ENCODE peak calls at places on chromosomes 5 and 9, in six cellular contexts. R is H4; L is stimulated activated naive CD8-positive, alpha-beta T cell treated with anti-CD3 and anti-CD28 coated beads, Interleukin-15, Interleukin-2, amounts not matched to agents 100 U/mL and 50 U/mL, for 24 hours; Y is psoas muscle; B is CD4-positive, alpha-beta T cell; M is kidney tubule cell. V is an unnamed sample.

GRCh38 chr9:81031422-81032029 is 657.8 kb downstream of the TLE1 start:
- DNase-seq in R (peak), L (no peak), Y (no peak), B (no peak), M (peak), V (peak)

GRCh38 chr5:10233505-10233904 is 16.2 kb downstream of the ATPSCKMT start:
- DNase-seq in R (peak), L (no peak), Y (no peak), B (no peak), M (peak), V (peak)

GRCh38 chr5:177363565-177363964 is 5.8 kb downstream of the RGS14 start:
- DNase-seq in R (no peak), L (no peak), Y (no peak), B (no peak), M (no peak), V (no peak)

GRCh38 chr5:132678735-132679134 is 4.9 kb downstream of the IL4 start:
- DNase-seq in R (no peak), L (no peak), Y (no peak), B (no peak), M (no peak), V (no peak)

GRCh38 chr9:126985870-126986498 is 71.4 kb downstream of the RALGPS1 start:
- DNase-seq in R (peak), L (peak), Y (peak), B (peak), M (peak), V (peak)

GRCh38 chr5:173890195-173890951 is 2.2 kb downstream of the CPEB4 start:
- DNase-seq in R (peak), L (no peak), Y (peak), B (no peak), M (no peak), V (peak)

GRCh38 chr5:169838688-169839087 is 141.6 kb downstream of the INSYN2B start:
- DNase-seq in R (no peak), L (no peak), Y (no peak), B (no peak), M (no peak), V (no peak)

GRCh38 chr5:177604656-177605055 is 4.7 kb downstream of the B4GALT7 start:
- DNase-seq in R (no peak), L (no peak), Y (no peak), B (no peak), M (no peak), V (no peak)